ENCODE peak calls at places on chromosome 15, in four cellular contexts. One of them, this sample, is unnamed.

GRCh38 chr15:38885001-38885400 is 320.4 kb upstream of the RASGRP1 start:
- DNase-seq in ELF-1: no peak
- DNase-seq in adrenal gland: no peak
- DNase-seq in GM12865: no peak
- DNase-seq in this sample: no peak

GRCh38 chr15:40793216-40793989 is 13.5 kb upstream of the ZFYVE19 start:
- DNase-seq in ELF-1: no peak
- DNase-seq in adrenal gland: peak; percentile 86
- DNase-seq in GM12865: peak; percentile 24
- DNase-seq in this sample: no peak

GRCh38 chr15:24823473-24823872 is 131.3 kb upstream of the SNRPN start:
- DNase-seq in ELF-1: peak; percentile 97
- DNase-seq in adrenal gland: no peak
- DNase-seq in GM12865: no peak
- DNase-seq in this sample: peak; percentile 96

GRCh38 chr15:75733761-75734651 is 21.4 kb upstream of the CSPG4 start:
- DNase-seq in ELF-1: peak; percentile 86
- DNase-seq in adrenal gland: no peak
- DNase-seq in GM12865: no peak
- DNase-seq in this sample: peak; percentile 35

GRCh38 chr15:77107531-77108355 is 36.8 kb upstream of the TSPAN3 start:
- DNase-seq in ELF-1: peak; percentile 78
- DNase-seq in adrenal gland: peak; percentile 48
- DNase-seq in GM12865: peak; percentile 58
- DNase-seq in this sample: peak; percentile 90

GRCh38 chr15:61994216-61994615 is 66.0 kb downstream of the VPS13C start:
- DNase-seq in ELF-1: no peak
- DNase-seq in adrenal gland: no peak
- DNase-seq in GM12865: no peak
- DNase-seq in this sample: no peak

GRCh38 chr15:97126556-97127233 is 796.2 kb downstream of the NR2F2 start:
- DNase-seq in ELF-1: peak; percentile 83
- DNase-seq in adrenal gland: no peak
- DNase-seq in GM12865: no peak
- DNase-seq in this sample: peak; percentile 57

GRCh38 chr15:63908986-63909385 is 75.2 kb upstream of the HERC1 start:
- DNase-seq in ELF-1: no peak
- DNase-seq in adrenal gland: no peak
- DNase-seq in GM12865: no peak
- DNase-seq in this sample: no peak

GRCh38 chr15:72155635-72156616 is 37.7 kb downstream of the SENP8 start:
- DNase-seq in ELF-1: peak; percentile 91
- DNase-seq in adrenal gland: peak; percentile 87
- DNase-seq in GM12865: peak; percentile 84
- DNase-seq in this sample: peak; percentile 95

GRCh38 chr15:76339302-76340197 is 3.0 kb downstream of the ISL2 start:
- DNase-seq in ELF-1: peak; percentile 56
- DNase-seq in adrenal gland: no peak
- DNase-seq in GM12865: no peak
- DNase-seq in this sample: peak; percentile 74

GRCh38 chr15:92383528-92384326 is 10.0 kb upstream of the ST8SIA2 start:
- DNase-seq in ELF-1: peak; percentile 57
- DNase-seq in adrenal gland: no peak
- DNase-seq in GM12865: peak; percentile 55
- DNase-seq in this sample: peak; percentile 93

GRCh38 chr15:63292771-63293170 is 15.4 kb downstream of the APH1B start:
- DNase-seq in ELF-1: no peak
- DNase-seq in adrenal gland: no peak
- DNase-seq in GM12865: peak; percentile 41
- DNase-seq in this sample: no peak

GRCh38 chr15:52179278-52180195 is 11.7 kb downstream of the GNB5 start:
- DNase-seq in ELF-1: peak; percentile 81
- DNase-seq in adrenal gland: peak; percentile 84
- DNase-seq in GM12865: peak; percentile 91
- DNase-seq in this sample: peak; percentile 95

GRCh38 chr15:85763157-85763556 is 31.6 kb downstream of the KLHL25 start:
- DNase-seq in ELF-1: no peak
- DNase-seq in adrenal gland: no peak
- DNase-seq in GM12865: no peak
- DNase-seq in this sample: no peak

GRCh38 chr15:94042163-94042954 is 189.0 kb upstream of the MCTP2 start:
- DNase-seq in ELF-1: peak; percentile 34
- DNase-seq in adrenal gland: no peak
- DNase-seq in GM12865: no peak
- DNase-seq in this sample: no peak

GRCh38 chr15:40075298-40076044 is 33.2 kb downstream of the BMF start:
- DNase-seq in ELF-1: no peak
- DNase-seq in adrenal gland: no peak
- DNase-seq in GM12865: no peak
- DNase-seq in this sample: no peak

GRCh38 chr15:26889298-26889898 is 22.5 kb downstream of the GABRA5 start:
- DNase-seq in ELF-1: no peak
- DNase-seq in adrenal gland: peak; percentile 59
- DNase-seq in GM12865: peak; percentile 77
- DNase-seq in this sample: peak; percentile 80

GRCh38 chr15:59688383-59688887 is 685 bp downstream of the BNIP2 start:
- DNase-seq in ELF-1: peak; percentile 55
- DNase-seq in adrenal gland: no peak
- DNase-seq in GM12865: peak; percentile 50
- DNase-seq in this sample: no peak

GRCh38 chr15:70271422-70272088 is 173.8 kb upstream of the TLE3 start:
- DNase-seq in ELF-1: peak; percentile 88
- DNase-seq in adrenal gland: peak; percentile 66
- DNase-seq in GM12865: no peak
- DNase-seq in this sample: peak; percentile 81

GRCh38 chr15:79432345-79433311 is 492 bp downstream of the MINAR1 start:
- DNase-seq in ELF-1: peak; percentile 65
- DNase-seq in adrenal gland: no peak
- DNase-seq in GM12865: no peak
- DNase-seq in this sample: peak; percentile 85

GRCh38 chr15:57649138-57649537 is 57.4 kb upstream of the POLR2M start:
- DNase-seq in ELF-1: no peak
- DNase-seq in adrenal gland: no peak
- DNase-seq in GM12865: no peak
- DNase-seq in this sample: no peak

This sample was measured in endodermal cell.